ENCODE peak calls at places on chromosome 12, in four cellular contexts. U is thoracic aorta; E is CD4-positive, CD25-positive, alpha-beta regulatory T cell; A is CD8-positive, alpha-beta memory T cell. S is an unnamed sample. For H3K4me1, the result is how much of the 10 kb centered on the place peaks cover.

GRCh38 chr12:10214131-10214876 is 1.6 kb downstream of the GABARAPL1 start:
- DNase-seq in E (no peak), U (no peak), A (no peak), S (no peak)

GRCh38 chr12:100359822-100360221 is 2.9 kb downstream of the SLC17A8 start:
- DNase-seq in A (no peak), E (no peak), U (no peak), S (no peak)

GRCh38 chr12:113524495-113524894 is 52.8 kb upstream of the LHX5 start:
- DNase-seq in A (no peak), E (no peak), U (no peak), S (no peak)

GRCh38 chr12:4107911-4108697 is 165.5 kb upstream of the CCND2 start:
- DNase-seq in E (no peak), A (no peak), U (no peak), S (no peak)

GRCh38 chr12:71503579-71504470 is 64.2 kb downstream of the LGR5 start:
- DNase-seq in A (no peak), U (no peak), E (peak), S (no peak)

GRCh38 chr12:127770123-127770522 is 496.8 kb upstream of the TMEM132C start:
- DNase-seq in E (no peak), A (no peak), U (no peak), S (no peak)

GRCh38 chr12:113413488-113413939 is 8.7 kb upstream of the SDSL start:
- DNase-seq in U (no peak), E (no peak), A (no peak), S (no peak)

GRCh38 chr12:121580959-121581680 is at the start of gene KDM2B:
- DNase-seq in A (no peak), E (peak), U (no peak), S (no peak)

GRCh38 chr12:130481392-130481879 is 143.7 kb downstream of the PIWIL1 start:
- DNase-seq in U (no peak), A (no peak), E (no peak), S (no peak)

GRCh38 chr12:92144045-92144630 is 1.5 kb downstream of the BTG1 start:
- DNase-seq in A (peak), U (peak), E (peak), S (peak)

GRCh38 chr12:67667276-67668073 is 18.9 kb downstream of the DYRK2 start:
- DNase-seq in E (no peak), A (no peak), U (no peak), S (no peak)

GRCh38 chr12:123143753-123144461 is 7.0 kb downstream of the PITPNM2 start:
- DNase-seq in U (no peak), A (no peak), E (no peak), S (no peak)

GRCh38 chr12:104055686-104056388 is 5.8 kb upstream of the GLT8D2 start:
- DNase-seq in U (no peak), A (no peak), E (no peak), S (no peak)

GRCh38 chr12:113873741-113874140 is 92.4 kb downstream of the RBM19 start:
- DNase-seq in E (no peak), U (no peak), A (peak), S (no peak)

GRCh38 chr12:110931315-110931728 is 10.9 kb upstream of the MYL2 start:
- DNase-seq in E (no peak), A (no peak), U (no peak), S (no peak)

GRCh38 chr12:113049976-113050742 is 6.4 kb upstream of the DTX1 start:
- DNase-seq in E (no peak), A (no peak), U (no peak), S (no peak)

GRCh38 chr12:38884666-38885065 is 20.7 kb downstream of the CPNE8 start:
- DNase-seq in E (no peak), A (no peak), U (no peak), S (no peak)

GRCh38 chr12:106745181-106745745 is 29.2 kb upstream of the RIC8B start:
- DNase-seq in A (no peak), E (no peak), U (no peak), S (no peak)

GRCh38 chr12:106480259-106480658 is 102.5 kb upstream of the RFX4 start:
- DNase-seq in U (no peak), A (no peak), E (no peak), S (no peak)

GRCh38 chr12:39419471-39419870 is 23.4 kb downstream of the KIF21A start:
- DNase-seq in A (no peak), U (no peak), E (no peak), S (no peak)

GRCh38 chr12:83434600-83434999 is 747.9 kb downstream of the TMTC2 start:
- DNase-seq in E (no peak), U (no peak), A (no peak), S (no peak)

GRCh38 chr12:74586251-74586650 is 48.6 kb downstream of the ATXN7L3B start:
- DNase-seq in E (no peak), U (no peak), A (no peak), S (no peak)

GRCh38 chr12:106042091-106042490 is 96.7 kb downstream of the NUAK1 start:
- DNase-seq in A (no peak), E (no peak), U (no peak), S (no peak)

GRCh38 chr12:63086149-63086915 is 64.7 kb downstream of the AVPR1A start:
- DNase-seq in E (no peak), U (no peak), A (no peak), S (no peak)

GRCh38 chr12:100926669-100927248 is 132.2 kb downstream of the ANO4 start:
- DNase-seq in U (no peak), A (no peak), E (no peak), S (no peak)

GRCh38 chr12:52260351-52261210 is 13.9 kb upstream of the KRT86 start:
- DNase-seq in E (no peak), U (no peak), A (no peak), S (peak)

GRCh38 chr12:107779077-107779840 is 4.8 kb downstream of the ASCL4 start:
- DNase-seq in E (no peak), A (no peak), U (no peak), S (no peak)

GRCh38 chr12:113467514-113468364 is 3.9 kb downstream of the LHX5 start:
- DNase-seq in A (no peak), U (no peak), E (no peak), S (no peak)

GRCh38 chr12:92068441-92068840 is 77.2 kb downstream of the BTG1 start:
- DNase-seq in U (no peak), A (no peak), E (no peak), S (no peak)

GRCh38 chr12:13981296-13981962 is at the start of gene GRIN2B:
- DNase-seq in E (no peak), A (no peak), U (no peak), S (no peak)

GRCh38 chr12:22738945-22739344 is 114.0 kb downstream of the ETNK1 start:
- DNase-seq in E (no peak), A (no peak), U (no peak), S (no peak)

GRCh38 chr12:26124491-26125450 is at the start of gene BHLHE41:
- DNase-seq in A (no peak), E (no peak), U (peak), S (no peak)

GRCh38 chr12:28893365-28893764 is 255.7 kb upstream of the FAR2 start:
- DNase-seq in A (no peak), U (no peak), E (no peak), S (no peak)

DNA sequence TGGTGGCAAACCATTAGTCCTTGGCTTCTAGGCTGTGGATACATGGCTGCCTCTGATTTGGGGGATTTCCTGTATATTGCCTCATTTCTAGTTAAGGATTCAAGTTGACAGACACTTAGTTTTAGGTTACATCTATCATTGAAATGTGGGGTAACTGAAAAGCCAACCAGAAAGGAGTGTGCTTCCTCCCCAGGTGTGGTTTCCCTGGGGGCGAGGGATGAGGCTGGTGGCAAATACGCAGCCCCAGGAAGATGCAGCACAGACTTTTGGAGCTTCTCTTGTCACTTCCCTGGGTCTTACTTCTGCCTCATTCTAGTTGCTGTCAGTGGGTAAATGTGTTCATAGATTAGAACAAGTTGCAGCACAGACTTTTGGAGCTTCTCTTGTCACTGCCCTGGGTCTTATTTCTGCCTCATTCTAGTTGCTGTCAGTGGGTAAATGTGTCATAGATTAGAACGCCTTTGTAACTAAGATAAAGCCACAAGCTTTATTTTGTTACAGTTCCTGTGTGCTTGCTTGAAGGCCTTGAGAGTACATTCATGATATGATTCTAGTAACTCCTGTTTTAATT is 85.1 kb downstream of the BORCS5 start:
- DNase-seq in U (no peak), A (peak), E (peak), S (no peak)
- H3K4me1 ChIP-seq in U (under half), A (under half), E (half or more), S (under half)

GRCh38 chr12:53345486-53346195 is 9.5 kb upstream of the SP7 start:
- DNase-seq in U (no peak), E (no peak), A (no peak), S (no peak)
- H3K4me3 ChIP-seq in U (peak), E (no peak), A (no peak), S (peak)

DNA sequence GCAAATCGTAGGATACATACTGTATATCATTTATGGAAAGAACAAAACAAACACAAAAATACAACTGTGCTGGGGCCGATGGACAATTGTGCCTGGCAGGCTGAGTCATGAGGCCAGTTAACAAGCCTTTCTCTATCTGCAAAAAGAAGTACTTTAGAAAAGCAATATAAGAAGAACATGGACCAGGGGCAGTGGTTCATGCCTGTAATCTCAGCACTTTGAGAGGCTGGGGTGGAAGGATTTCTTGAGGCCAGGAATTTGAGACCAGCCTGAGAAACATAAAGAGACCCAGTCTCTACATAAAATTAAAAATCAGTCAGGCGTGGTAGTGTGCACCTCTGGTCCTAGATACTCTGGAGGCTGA is 13.8 kb upstream of the CD27 start:
- DNase-seq in E (no peak), A (no peak), U (no peak), S (peak)
- H3K4me1 ChIP-seq in E (half or more), A (half or more), U (under half), S (under half)

GRCh38 chr12:96143392-96143791 is 50.8 kb upstream of the ELK3 start:
- DNase-seq in U (no peak), E (peak), A (no peak), S (no peak)
- H3K4me3 ChIP-seq in U (no peak), E (peak), A (no peak), S (no peak)

GRCh38 chr12:118150625-118151024 is 14.7 kb downstream of the PEBP1 start:
- DNase-seq in A (no peak), E (no peak), U (no peak), S (no peak)
- H3K4me1 ChIP-seq in A (under half), E (under half), U (under half), S (under half)

DNA sequence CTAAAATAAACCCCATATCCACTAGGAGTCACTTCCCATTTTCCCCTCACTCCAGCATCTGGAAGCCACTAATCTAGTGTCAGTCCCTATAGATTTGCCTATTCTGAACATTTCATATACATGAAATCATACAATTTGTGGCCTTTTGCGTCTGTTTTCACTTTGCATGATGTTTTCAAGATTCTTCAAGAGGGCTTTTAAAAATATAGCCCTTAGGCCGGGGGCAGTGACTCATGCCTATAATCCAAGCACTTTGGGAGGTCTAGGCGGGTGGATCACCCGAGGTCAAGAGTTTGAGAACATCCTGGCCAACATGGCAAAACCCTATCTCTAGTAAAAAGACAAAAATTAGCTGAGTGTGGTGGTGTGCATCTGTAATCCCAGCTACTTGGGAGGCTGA is 104.7 kb downstream of the VEZT start:
- DNase-seq in A (no peak), E (no peak), U (no peak), S (no peak)
- H3K4me3 ChIP-seq in A (no peak), E (no peak), U (no peak), S (no peak)

GRCh38 chr12:47799357-47799955 is 20.2 kb downstream of the HDAC7 start:
- DNase-seq in A (no peak), E (no peak), U (no peak), S (no peak)
- H3K4me1 ChIP-seq in A (half or more), E (under half), U (half or more), S (under half)

GRCh38 chr12:131639270-131639940 is 71.5 kb upstream of the SFSWAP start:
- DNase-seq in E (no peak), A (no peak), U (no peak), S (no peak)

GRCh38 chr12:131634037-131634436 is 76.9 kb upstream of the SFSWAP start:
- DNase-seq in E (no peak), U (no peak), A (no peak), S (no peak)

GRCh38 chr12:131636266-131636665 is 74.6 kb upstream of the SFSWAP start:
- DNase-seq in A (no peak), U (no peak), E (no peak), S (no peak)

GRCh38 chr12:131637986-131638385 is 72.9 kb upstream of the SFSWAP start:
- DNase-seq in U (no peak), A (no peak), E (no peak), S (no peak)

DNA sequence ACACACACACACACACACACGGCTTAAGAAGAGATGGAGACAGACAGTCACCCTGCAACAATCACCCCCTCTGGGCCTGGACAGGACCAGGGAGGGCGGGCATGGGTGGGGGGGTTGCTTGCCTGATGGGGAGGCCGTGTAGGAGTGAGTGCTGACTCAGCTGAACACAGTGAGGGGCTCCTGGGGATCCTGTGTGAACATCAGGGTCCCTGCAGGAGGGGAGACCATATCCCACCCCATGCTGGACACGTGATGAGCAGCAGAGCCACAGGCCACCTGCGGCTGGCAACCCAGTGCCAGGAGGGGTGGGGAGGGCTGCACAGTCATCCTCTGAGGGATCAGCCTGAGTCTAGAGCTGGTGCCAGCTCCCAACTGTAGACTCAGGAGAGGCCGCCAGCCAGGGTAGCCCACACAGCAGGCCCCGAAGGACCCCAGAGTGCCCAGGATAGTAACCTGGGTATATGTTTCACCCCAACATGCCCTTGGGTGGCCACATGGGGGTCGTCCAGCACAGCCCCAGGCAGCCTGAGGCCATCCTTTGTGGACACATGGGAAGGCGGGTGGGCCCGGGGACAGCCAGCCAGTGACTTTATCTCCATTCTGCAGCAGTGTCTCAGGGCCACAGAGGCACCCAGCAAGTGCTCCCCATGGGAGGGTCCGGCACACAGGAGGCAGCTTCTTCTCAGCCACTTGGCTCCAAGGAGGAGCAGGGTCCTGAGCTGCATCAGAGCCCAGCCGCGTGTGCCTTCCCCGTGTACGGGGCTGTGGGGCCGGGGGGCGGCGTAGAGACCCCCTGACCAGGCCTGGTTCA is 73.7 kb upstream of the SFSWAP start:
- DNase-seq in A (no peak), U (no peak), E (no peak), S (no peak)
- H3K4me3 ChIP-seq in A (no peak), U (no peak), E (no peak), S (no peak)

S was measured in RWPE2.